ENCODE peak calls at places on chromosome 14, in nine cellular contexts. One of them, this sample, is unnamed.

GRCh38 chr14:37247777-37248461 is 50.2 kb downstream of the MIPOL1 start:
- DNase-seq in H4: no peak
- DNase-seq in RPMI7951: no peak
- DNase-seq in kidney tubule cell: no peak
- DNase-seq in nucleus accumbens: no peak
- DNase-seq in NCI-H460: no peak
- DNase-seq in anterior cingulate cortex: no peak
- DNase-seq in GM10248: no peak
- DNase-seq in LoVo: no peak
- DNase-seq in this sample: no peak

GRCh38 chr14:90239139-90239538 is 17.2 kb upstream of the PSMC1 start:
- DNase-seq in GM10248: no peak
- DNase-seq in anterior cingulate cortex: no peak
- DNase-seq in NCI-H460: no peak
- DNase-seq in H4: no peak
- DNase-seq in LoVo: no peak
- DNase-seq in nucleus accumbens: no peak
- DNase-seq in kidney tubule cell: no peak
- DNase-seq in RPMI7951: peak
- DNase-seq in this sample: no peak

GRCh38 chr14:89296281-89296745 is 120.7 kb downstream of the FOXN3 start:
- DNase-seq in anterior cingulate cortex: no peak
- DNase-seq in nucleus accumbens: no peak
- DNase-seq in RPMI7951: no peak
- DNase-seq in LoVo: no peak
- DNase-seq in H4: no peak
- DNase-seq in NCI-H460: no peak
- DNase-seq in kidney tubule cell: no peak
- DNase-seq in GM10248: no peak
- DNase-seq in this sample: no peak

GRCh38 chr14:99737451-99737951 is 53.4 kb downstream of the CYP46A1 start:
- DNase-seq in RPMI7951: no peak
- DNase-seq in LoVo: no peak
- DNase-seq in anterior cingulate cortex: peak
- DNase-seq in GM10248: no peak
- DNase-seq in nucleus accumbens: peak
- DNase-seq in H4: peak
- DNase-seq in kidney tubule cell: peak
- DNase-seq in NCI-H460: peak
- DNase-seq in this sample: peak

GRCh38 chr14:104106471-104106991 is 21.0 kb downstream of the ASPG start:
- DNase-seq in NCI-H460: no peak
- DNase-seq in GM10248: no peak
- DNase-seq in RPMI7951: no peak
- DNase-seq in anterior cingulate cortex: no peak
- DNase-seq in LoVo: no peak
- DNase-seq in H4: no peak
- DNase-seq in kidney tubule cell: no peak
- DNase-seq in nucleus accumbens: no peak
- DNase-seq in this sample: no peak

GRCh38 chr14:21268612-21269251 is 510 bp downstream of the HNRNPC start:
- DNase-seq in nucleus accumbens: no peak
- DNase-seq in RPMI7951: peak
- DNase-seq in anterior cingulate cortex: no peak
- DNase-seq in LoVo: peak
- DNase-seq in kidney tubule cell: peak
- DNase-seq in H4: peak
- DNase-seq in GM10248: no peak
- DNase-seq in NCI-H460: peak
- DNase-seq in this sample: peak

GRCh38 chr14:24337144-24337823 is 2.4 kb upstream of the ADCY4 start:
- DNase-seq in NCI-H460: no peak
- DNase-seq in anterior cingulate cortex: no peak
- DNase-seq in RPMI7951: no peak
- DNase-seq in LoVo: no peak
- DNase-seq in GM10248: no peak
- DNase-seq in nucleus accumbens: no peak
- DNase-seq in kidney tubule cell: no peak
- DNase-seq in H4: no peak
- DNase-seq in this sample: no peak

GRCh38 chr14:105475916-105476845 is 1.6 kb downstream of the CRIP2 start:
- DNase-seq in nucleus accumbens: peak
- DNase-seq in H4: no peak
- DNase-seq in LoVo: no peak
- DNase-seq in kidney tubule cell: peak
- DNase-seq in NCI-H460: no peak
- DNase-seq in GM10248: no peak
- DNase-seq in RPMI7951: peak
- DNase-seq in anterior cingulate cortex: peak
- DNase-seq in this sample: peak

GRCh38 chr14:91367173-91368171 is 50.1 kb downstream of the CCDC88C start:
- DNase-seq in LoVo: no peak
- DNase-seq in kidney tubule cell: peak
- DNase-seq in NCI-H460: no peak
- DNase-seq in GM10248: peak
- DNase-seq in nucleus accumbens: no peak
- DNase-seq in anterior cingulate cortex: peak
- DNase-seq in RPMI7951: peak
- DNase-seq in H4: peak
- DNase-seq in this sample: no peak

GRCh38 chr14:90815567-90815816 is 738 bp downstream of the TTC7B start:
- DNase-seq in anterior cingulate cortex: no peak
- DNase-seq in nucleus accumbens: no peak
- DNase-seq in H4: no peak
- DNase-seq in NCI-H460: no peak
- DNase-seq in GM10248: no peak
- DNase-seq in RPMI7951: no peak
- DNase-seq in kidney tubule cell: no peak
- DNase-seq in LoVo: no peak
- DNase-seq in this sample: no peak

GRCh38 chr14:68977741-68978549 is 1.2 kb downstream of the ACTN1 start:
- DNase-seq in anterior cingulate cortex: no peak
- DNase-seq in H4: peak
- DNase-seq in GM10248: no peak
- DNase-seq in NCI-H460: peak
- DNase-seq in RPMI7951: peak
- DNase-seq in nucleus accumbens: no peak
- DNase-seq in kidney tubule cell: peak
- DNase-seq in LoVo: no peak
- DNase-seq in this sample: no peak